ENCODE peak calls at places on chromosome 2, in six cellular contexts. E is astrocyte, Z is left ventricle myocardium inferior, J is neural progenitor cell, N is kidney, F is GM06990. T is an unnamed sample.

GRCh38 chr2:25323042-25323514 is 18.6 kb downstream of the DNMT3A start:
- DNase-seq in E (peak), Z (no peak), J (peak), N (no peak), F (no peak), T (no peak)

GRCh38 chr2:224268441-224268840 is 133.5 kb downstream of the FAM124B start:
- DNase-seq in E (peak), Z (no peak), J (no peak), N (no peak), F (no peak), T (no peak)

GRCh38 chr2:73257425-73258125 is 23.5 kb downstream of the CCT7 start:
- DNase-seq in E (no peak), Z (no peak), J (no peak), N (no peak), F (no peak), T (peak)

GRCh38 chr2:178480227-178481181 is at the start of gene PLEKHA3:
- DNase-seq in E (peak), Z (peak), J (peak), N (peak), F (peak), T (peak)

GRCh38 chr2:223383315-223383714 is 218.8 kb downstream of the SCG2 start:
- DNase-seq in E (peak), Z (no peak), J (no peak), N (no peak), F (no peak), T (no peak)

GRCh38 chr2:116952254-116952653 is 862.2 kb upstream of the DDX18 start:
- DNase-seq in E (no peak), Z (no peak), J (peak), N (no peak), F (no peak), T (peak)

GRCh38 chr2:196696423-196697073 is 57.0 kb downstream of the CCDC150 start:
- DNase-seq in E (peak), Z (no peak), J (no peak), N (no peak), F (no peak), T (no peak)

GRCh38 chr2:215612770-215613169 is 176.9 kb upstream of the FN1 start:
- DNase-seq in E (peak), Z (no peak), J (no peak), N (no peak), F (no peak), T (no peak)

GRCh38 chr2:219722276-219722883 is 95.0 kb downstream of the SLC4A3 start:
- DNase-seq in E (no peak), Z (no peak), J (no peak), N (no peak), F (no peak), T (no peak)

GRCh38 chr2:206937519-206937918 is 1.8 kb upstream of the CPO start:
- DNase-seq in E (no peak), Z (no peak), J (no peak), N (no peak), F (no peak), T (no peak)

GRCh38 chr2:191811807-191812602 is 34.9 kb downstream of the CAVIN2 start:
- DNase-seq in E (peak), Z (peak), J (peak), N (peak), F (no peak), T (no peak)

GRCh38 chr2:42385225-42385624 is 24.2 kb upstream of the COX7A2L start:
- DNase-seq in E (no peak), Z (no peak), J (peak), N (no peak), F (no peak), T (peak)

DNA sequence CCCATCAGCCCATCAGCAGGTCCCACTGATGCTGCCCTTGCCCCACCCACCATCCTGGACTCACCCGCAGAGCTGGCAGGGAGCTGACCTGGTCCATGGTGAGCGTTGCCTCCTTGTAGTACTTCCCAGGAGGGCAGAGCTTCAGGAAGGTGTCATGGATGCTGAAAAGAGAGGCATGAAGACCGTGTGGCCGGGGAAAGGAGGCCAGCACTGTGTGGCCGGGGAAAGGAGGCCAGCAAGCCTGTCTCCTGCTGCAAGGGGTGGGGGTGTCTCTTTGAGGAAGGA is 11.9 kb downstream of the CIB4 start:
- DNase-seq in E (no peak), Z (no peak), J (no peak), N (no peak), F (no peak), T (no peak)
- TF ChIP-seq CTCF in E (no peak), Z (no peak), J (no peak), N (no peak), F (no peak), T (no peak)

GRCh38 chr2:106163948-106164580 is 30.0 kb downstream of the UXS1 start:
- DNase-seq in E (no peak), Z (no peak), J (no peak), N (no peak), F (no peak), T (no peak)
- H3K4me3 ChIP-seq in E (no peak), Z (no peak), J (no peak), N (no peak), F (no peak), T (no peak)

GRCh38 chr2:44692821-44693220 is 248.7 kb upstream of the SIX3 start:
- DNase-seq in E (peak), Z (no peak), J (no peak), N (no peak), F (no peak), T (no peak)
- TF ChIP-seq CTCF in E (no peak), Z (no peak), J (no peak), N (no peak), F (no peak), T (no peak)

DNA sequence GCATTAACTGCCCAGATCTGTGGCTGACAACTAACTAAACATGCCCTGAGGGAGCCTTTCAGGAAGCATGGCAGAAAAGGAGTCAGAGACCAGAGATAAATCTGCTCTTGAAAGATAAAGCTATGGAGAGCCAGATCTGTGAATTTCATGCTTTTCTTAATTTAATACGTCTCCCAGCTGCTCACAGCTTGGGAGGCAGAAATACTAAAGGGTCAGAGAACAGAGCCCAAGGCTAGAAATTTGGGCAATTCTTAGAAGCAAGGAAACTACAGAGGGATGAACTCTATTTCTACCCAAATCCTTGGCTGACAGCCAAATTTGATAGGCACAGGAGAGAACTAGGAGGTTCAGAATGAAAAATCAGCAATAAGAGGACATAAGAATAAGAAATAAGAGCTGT is 222.9 kb upstream of the DPP10 start:
- DNase-seq in E (no peak), Z (no peak), J (no peak), N (no peak), F (no peak), T (no peak)
- H3K4me3 ChIP-seq in E (no peak), Z (no peak), J (no peak), N (no peak), F (no peak), T (no peak)

T was measured in mucosa of descending colon.